ENCODE peak calls at places on chromosomes 5 and 9, in seven cellular contexts. One of them, this sample, is unnamed.

GRCh38 chr9:111759762-111760639 is 34.7 kb downstream of the SHOC1 start:
- DNase-seq in stimulated activated CD4-positive, alpha-beta T cell treated with anti-CD3 and anti-CD28 coated beads, Interleukin-15, amount 100 ng/mL, for 24 hours: peak
- DNase-seq in HCT116: peak
- DNase-seq in GM23248: peak
- DNase-seq in kidney glomerular epithelial cell: peak
- DNase-seq in Jurkat, Clone E6-1: peak
- DNase-seq in osteoblast: peak
- DNase-seq in this sample: peak

GRCh38 chr9:128335914-128336313 is 4.4 kb upstream of the SLC27A4 start:
- DNase-seq in Jurkat, Clone E6-1: no peak
- DNase-seq in HCT116: no peak
- DNase-seq in osteoblast: peak
- DNase-seq in kidney glomerular epithelial cell: no peak
- DNase-seq in stimulated activated CD4-positive, alpha-beta T cell treated with anti-CD3 and anti-CD28 coated beads, Interleukin-15, amount 100 ng/mL, for 24 hours: no peak
- DNase-seq in GM23248: no peak
- DNase-seq in this sample: no peak

GRCh38 chr5:887947-888640 is 4.5 kb downstream of the BRD9 start:
- DNase-seq in GM23248: no peak
- DNase-seq in osteoblast: peak
- DNase-seq in stimulated activated CD4-positive, alpha-beta T cell treated with anti-CD3 and anti-CD28 coated beads, Interleukin-15, amount 100 ng/mL, for 24 hours: no peak
- DNase-seq in HCT116: no peak
- DNase-seq in kidney glomerular epithelial cell: no peak
- DNase-seq in Jurkat, Clone E6-1: no peak
- DNase-seq in this sample: no peak

GRCh38 chr9:32672478-32672877 is 37.0 kb upstream of the TAF1L start:
- DNase-seq in GM23248: peak
- DNase-seq in HCT116: no peak
- DNase-seq in Jurkat, Clone E6-1: no peak
- DNase-seq in stimulated activated CD4-positive, alpha-beta T cell treated with anti-CD3 and anti-CD28 coated beads, Interleukin-15, amount 100 ng/mL, for 24 hours: no peak
- DNase-seq in kidney glomerular epithelial cell: no peak
- DNase-seq in osteoblast: peak
- DNase-seq in this sample: peak

GRCh38 chr9:76987594-76988200 is 31.8 kb upstream of the FOXB2 start:
- DNase-seq in GM23248: peak
- DNase-seq in Jurkat, Clone E6-1: peak
- DNase-seq in stimulated activated CD4-positive, alpha-beta T cell treated with anti-CD3 and anti-CD28 coated beads, Interleukin-15, amount 100 ng/mL, for 24 hours: peak
- DNase-seq in HCT116: peak
- DNase-seq in osteoblast: no peak
- DNase-seq in kidney glomerular epithelial cell: peak
- DNase-seq in this sample: peak

GRCh38 chr5:63050916-63051315 is 472.3 kb downstream of the LRRC70 start:
- DNase-seq in GM23248: no peak
- DNase-seq in Jurkat, Clone E6-1: peak
- DNase-seq in HCT116: no peak
- DNase-seq in stimulated activated CD4-positive, alpha-beta T cell treated with anti-CD3 and anti-CD28 coated beads, Interleukin-15, amount 100 ng/mL, for 24 hours: no peak
- DNase-seq in osteoblast: no peak
- DNase-seq in kidney glomerular epithelial cell: no peak
- DNase-seq in this sample: no peak

GRCh38 chr5:103561670-103562069 is 919 bp downstream of the NUDT12 start:
- DNase-seq in kidney glomerular epithelial cell: peak
- DNase-seq in stimulated activated CD4-positive, alpha-beta T cell treated with anti-CD3 and anti-CD28 coated beads, Interleukin-15, amount 100 ng/mL, for 24 hours: no peak
- DNase-seq in HCT116: no peak
- DNase-seq in GM23248: peak
- DNase-seq in osteoblast: no peak
- DNase-seq in Jurkat, Clone E6-1: no peak
- DNase-seq in this sample: peak

GRCh38 chr5:140113180-140113698 is 670 bp upstream of the PURA start:
- DNase-seq in Jurkat, Clone E6-1: no peak
- DNase-seq in HCT116: no peak
- DNase-seq in kidney glomerular epithelial cell: no peak
- DNase-seq in osteoblast: peak
- DNase-seq in stimulated activated CD4-positive, alpha-beta T cell treated with anti-CD3 and anti-CD28 coated beads, Interleukin-15, amount 100 ng/mL, for 24 hours: peak
- DNase-seq in GM23248: peak
- DNase-seq in this sample: no peak

GRCh38 chr5:115398726-115399125 is 102.3 kb upstream of the CCDC112 start:
- DNase-seq in HCT116: no peak
- DNase-seq in GM23248: peak
- DNase-seq in Jurkat, Clone E6-1: no peak
- DNase-seq in kidney glomerular epithelial cell: peak
- DNase-seq in osteoblast: no peak
- DNase-seq in stimulated activated CD4-positive, alpha-beta T cell treated with anti-CD3 and anti-CD28 coated beads, Interleukin-15, amount 100 ng/mL, for 24 hours: no peak
- DNase-seq in this sample: no peak

GRCh38 chr9:130606887-130607582 is 27.7 kb downstream of the FUBP3 start:
- DNase-seq in osteoblast: no peak
- DNase-seq in GM23248: peak
- DNase-seq in stimulated activated CD4-positive, alpha-beta T cell treated with anti-CD3 and anti-CD28 coated beads, Interleukin-15, amount 100 ng/mL, for 24 hours: no peak
- DNase-seq in Jurkat, Clone E6-1: no peak
- DNase-seq in kidney glomerular epithelial cell: no peak
- DNase-seq in HCT116: no peak
- DNase-seq in this sample: no peak

GRCh38 chr9:87531370-87532295 is 34.0 kb downstream of the DAPK1 start:
- DNase-seq in kidney glomerular epithelial cell: no peak
- DNase-seq in GM23248: no peak
- DNase-seq in stimulated activated CD4-positive, alpha-beta T cell treated with anti-CD3 and anti-CD28 coated beads, Interleukin-15, amount 100 ng/mL, for 24 hours: no peak
- DNase-seq in osteoblast: no peak
- DNase-seq in HCT116: no peak
- DNase-seq in Jurkat, Clone E6-1: no peak
- DNase-seq in this sample: no peak

GRCh38 chr5:92836861-92837755 is 743.9 kb downstream of the NR2F1-AS1 start:
- DNase-seq in Jurkat, Clone E6-1: no peak
- DNase-seq in HCT116: no peak
- DNase-seq in stimulated activated CD4-positive, alpha-beta T cell treated with anti-CD3 and anti-CD28 coated beads, Interleukin-15, amount 100 ng/mL, for 24 hours: no peak
- DNase-seq in osteoblast: peak
- DNase-seq in GM23248: peak
- DNase-seq in kidney glomerular epithelial cell: no peak
- DNase-seq in this sample: no peak

GRCh38 chr5:16666861-16667481 is 50.2 kb upstream of the RETREG1 start:
- DNase-seq in Jurkat, Clone E6-1: peak
- DNase-seq in osteoblast: peak
- DNase-seq in GM23248: peak
- DNase-seq in kidney glomerular epithelial cell: peak
- DNase-seq in stimulated activated CD4-positive, alpha-beta T cell treated with anti-CD3 and anti-CD28 coated beads, Interleukin-15, amount 100 ng/mL, for 24 hours: peak
- DNase-seq in HCT116: no peak
- DNase-seq in this sample: peak